ENCODE peak calls at places on chromosomes 12 and 14, in four cellular contexts. J is K562, Z is GM12878, R is H1. O is an unnamed sample.

GRCh38 chr12:76563061-76563460 is 3.5 kb upstream of the OSBPL8 start:
- DNase-seq in R (no peak), J (no peak), Z (no peak), O (no peak)

GRCh38 chr12:54125950-54126695 is 62.7 kb downstream of the SMUG1 start:
- DNase-seq in Z (no peak), J (no peak), R (peak; percentile 75), O (no peak)

GRCh38 chr12:4267904-4268548 is 5.5 kb upstream of the CCND2 start:
- DNase-seq in Z (no peak), R (no peak), J (no peak), O (no peak)

GRCh38 chr12:94560416-94561221 is 89.7 kb downstream of the TMCC3 start:
- DNase-seq in R (peak; percentile 78), J (no peak), Z (peak; percentile 36), O (no peak)

GRCh38 chr14:21087294-21088091 is 11.0 kb downstream of the ZNF219 start:
- DNase-seq in Z (no peak), R (no peak), J (no peak), O (no peak)

GRCh38 chr12:89187507-89187906 is 164.8 kb downstream of the DUSP6 start:
- DNase-seq in Z (no peak), J (no peak), R (no peak), O (no peak)

GRCh38 chr12:7940906-7941305 is 4.9 kb upstream of the SLC2A3 start:
- DNase-seq in R (no peak), J (no peak), Z (no peak), O (no peak)

GRCh38 chr14:23672200-23672599 is 36.0 kb downstream of the DHRS2 start:
- DNase-seq in R (no peak), J (no peak), Z (no peak), O (no peak)

GRCh38 chr14:100025111-100025510 is 40.1 kb upstream of the EVL start:
- DNase-seq in J (peak; percentile 79), Z (no peak), R (no peak), O (peak; percentile 35)

DNA sequence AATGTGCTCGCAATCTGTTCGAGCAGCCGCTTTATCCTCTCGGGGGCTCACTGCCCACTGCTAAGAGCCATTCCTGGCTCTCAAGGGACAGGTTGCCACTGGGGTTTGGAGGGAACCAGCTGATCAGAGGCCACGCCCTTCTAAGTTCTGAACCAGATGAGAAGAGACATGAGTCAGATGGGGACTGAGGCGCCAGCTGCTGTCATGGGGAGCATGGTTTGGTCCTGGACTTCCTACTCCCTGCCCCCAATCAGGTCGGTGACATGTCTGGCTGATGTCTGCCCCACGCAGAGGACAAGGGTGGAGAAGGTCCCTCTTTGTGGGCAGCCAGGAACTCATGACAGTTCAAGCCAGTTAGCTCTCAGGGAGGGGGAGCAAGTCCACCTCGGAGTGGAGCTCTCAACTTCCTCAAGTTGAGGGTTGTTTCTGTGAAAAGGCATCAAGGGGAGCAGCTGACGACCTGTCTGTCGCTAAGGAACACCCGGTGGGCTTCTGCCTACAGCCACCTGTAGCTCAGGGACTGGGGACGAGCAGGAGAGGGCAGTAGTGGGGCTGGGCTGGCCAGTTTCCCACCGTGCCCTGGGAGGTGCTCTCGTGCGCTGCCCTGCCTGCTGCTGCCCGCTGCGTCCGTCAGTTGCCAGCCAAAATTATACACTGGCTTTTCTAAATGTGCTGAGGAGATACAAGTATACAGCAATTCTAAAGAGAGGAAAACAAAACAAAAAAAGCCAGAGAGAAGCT is 20.4 kb downstream of the PSMC1 start:
- DNase-seq in Z (no peak), J (peak; percentile 10), R (no peak), O (no peak)
- TF ChIP-seq ATF2 in Z (no peak), J (no peak), R (no peak), O (no peak)

GRCh38 chr14:77024171-77024627 is 4.3 kb downstream of the IRF2BPL start:
- DNase-seq in R (peak; percentile 85), Z (no peak), J (peak; percentile 62), O (peak; percentile 66)

GRCh38 chr14:77026930-77027537 is 1.5 kb downstream of the IRF2BPL start:
- DNase-seq in J (peak; percentile 57), Z (no peak), R (no peak), O (no peak)

GRCh38 chr14:77025744-77026165 is 2.8 kb downstream of the IRF2BPL start:
- DNase-seq in J (no peak), Z (no peak), R (no peak), O (no peak)

GRCh38 chr14:77027538-77028383 is 747 bp downstream of the IRF2BPL start:
- DNase-seq in Z (no peak), R (peak; percentile 66), J (peak; percentile 78), O (no peak)

GRCh38 chr14:77026166-77026929 is 2.2 kb downstream of the IRF2BPL start:
- DNase-seq in Z (no peak), J (no peak), R (peak; percentile 76), O (no peak)
- H3K4me1 ChIP-seq in Z (peaks cover 49% of the 10 kb centered on the region), J (peaks cover 57% of the 10 kb centered on the region), R (peaks cover 13% of the 10 kb centered on the region), O (peaks cover 76% of the 10 kb centered on the region)

DNA sequence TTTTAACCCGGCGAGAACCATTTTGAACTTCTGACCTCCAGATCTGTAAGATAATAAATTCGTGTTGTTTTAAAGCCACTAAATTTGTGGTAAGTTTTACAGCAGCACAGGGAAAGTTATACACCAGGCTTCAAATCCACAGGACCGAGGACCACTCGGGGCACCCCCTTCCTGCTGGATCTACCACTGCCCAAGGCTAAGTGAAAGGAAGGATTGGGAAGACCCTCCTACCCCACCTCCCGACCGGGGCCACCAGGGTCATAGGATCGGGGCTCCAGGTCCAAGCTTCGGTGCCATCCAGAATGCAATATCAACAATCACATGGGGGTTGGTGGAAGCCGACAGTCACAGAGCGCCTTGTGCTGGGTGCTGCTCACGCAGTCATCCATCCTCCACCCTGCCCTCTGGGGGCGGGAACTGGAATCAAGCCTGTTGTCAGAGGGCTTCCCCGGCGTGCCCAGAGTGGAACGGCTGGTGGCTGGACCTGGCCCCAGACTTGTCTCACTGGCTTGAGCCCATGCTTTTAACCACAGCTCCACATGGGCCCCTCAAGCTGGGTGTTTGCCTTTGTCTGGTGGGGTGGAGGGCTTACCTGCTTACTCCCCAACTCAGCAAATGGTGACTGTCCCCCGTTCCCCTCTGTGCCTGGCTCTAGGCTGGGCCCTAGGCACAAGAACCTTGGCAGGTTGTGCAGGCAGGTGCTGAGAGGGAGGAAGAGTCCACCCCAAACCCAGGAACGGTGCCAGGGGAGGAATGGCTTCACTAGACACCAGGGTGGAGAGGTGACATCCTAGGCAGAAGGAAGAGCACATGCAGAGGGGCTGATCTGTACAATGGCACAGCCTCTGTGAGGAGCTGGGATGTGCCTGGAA is 180.3 kb upstream of the RTL1 start:
- DNase-seq in J (peak; percentile 33), R (peak; percentile 80), Z (no peak), O (peak; percentile 20)
- TF ChIP-seq ATF2 in J (no peak), R (no peak), Z (no peak), O (no peak)

GRCh38 chr12:95721320-95721719 is 69.2 kb downstream of the NTN4 start:
- DNase-seq in R (no peak), J (no peak), Z (no peak), O (no peak)

GRCh38 chr12:95717336-95717928 is 73.1 kb downstream of the NTN4 start:
- DNase-seq in Z (no peak), J (no peak), R (no peak), O (no peak)

GRCh38 chr12:95715177-95715576 is 75.4 kb downstream of the NTN4 start:
- DNase-seq in R (no peak), J (no peak), Z (no peak), O (no peak)

GRCh38 chr12:95718772-95719171 is 71.8 kb downstream of the NTN4 start:
- DNase-seq in Z (no peak), R (no peak), J (no peak), O (no peak)

DNA sequence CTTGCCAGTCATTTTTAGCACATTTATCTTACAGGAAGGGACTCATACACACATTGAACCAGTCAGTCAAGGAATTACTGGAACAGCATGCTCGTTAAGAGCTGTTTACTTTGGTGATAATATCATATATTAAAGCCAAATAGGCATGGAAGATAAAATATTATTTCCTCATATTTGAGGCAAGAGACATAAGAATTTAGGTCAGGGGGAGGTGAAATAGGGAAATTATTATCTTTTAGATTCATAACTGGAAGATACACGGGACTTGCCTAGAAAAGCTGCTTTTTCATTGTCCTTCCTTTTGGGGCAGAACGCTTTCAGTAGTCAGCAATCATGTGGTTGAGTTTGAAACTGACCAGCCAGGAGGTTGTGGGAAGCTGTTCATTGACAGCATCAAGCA is 72.6 kb downstream of the NTN4 start:
- DNase-seq in J (no peak), Z (no peak), R (no peak), O (no peak)
- H3K4me1 ChIP-seq in J (no peaks in the 10 kb centered on the region), Z (no peaks in the 10 kb centered on the region), R (peaks cover 6% of the 10 kb centered on the region), O (peaks cover 6% of the 10 kb centered on the region)

GRCh38 chr14:101520621-101521305 is 40.5 kb upstream of the DIO3 start:
- DNase-seq in R (no peak), Z (no peak), J (no peak), O (no peak)
- TF ChIP-seq ATF2 in R (no peak), Z (no peak), J (no peak), O (no peak)

DNA sequence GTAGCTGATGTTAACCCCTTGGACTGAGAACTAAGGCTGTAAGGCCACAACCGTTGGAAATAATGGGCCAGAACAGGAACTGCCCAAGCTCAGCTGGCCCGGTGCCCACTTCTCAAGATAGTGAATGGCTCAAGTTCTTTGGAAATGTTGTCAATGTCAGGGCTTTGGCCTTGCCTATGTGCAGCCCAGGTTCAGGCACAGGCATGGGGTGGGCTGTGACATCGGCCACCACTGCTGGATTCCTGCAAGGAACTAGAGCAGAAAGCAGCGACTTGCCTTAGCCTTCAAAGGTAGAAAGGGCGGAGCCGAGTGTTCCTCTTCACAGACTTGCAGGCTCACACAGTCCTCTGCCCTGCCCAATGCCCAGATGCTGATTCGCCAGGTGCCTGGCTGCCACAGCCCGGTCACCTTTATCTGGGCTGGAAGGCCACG is 291.2 kb downstream of the ZFP36L1 start:
- DNase-seq in J (no peak), Z (no peak), R (no peak), O (no peak)
- H3K4me1 ChIP-seq in J (peaks cover 3% of the 10 kb centered on the region), Z (peaks cover 18% of the 10 kb centered on the region), R (peaks cover 5% of the 10 kb centered on the region), O (peaks cover 19% of the 10 kb centered on the region)